ENCODE peak calls at places on chromosomes 3 and 15, in four cellular contexts. One of them, this sample, is unnamed. For H3K4me1, the result is how much of the 10 kb centered on the place peaks cover.

GRCh38 chr15:41530363-41530956 is 13.6 kb downstream of the RPAP1 start:
- DNase-seq in transverse colon: no peak
- DNase-seq in keratinocyte: no peak
- DNase-seq in tibial nerve: no peak
- DNase-seq in this sample: no peak

GRCh38 chr3:58416191-58416590 is 17.4 kb downstream of the PDHB start:
- DNase-seq in transverse colon: no peak
- DNase-seq in keratinocyte: no peak
- DNase-seq in tibial nerve: no peak
- DNase-seq in this sample: peak

GRCh38 chr3:106582151-106582550 is 713.3 kb upstream of the CBLB start:
- DNase-seq in transverse colon: no peak
- DNase-seq in tibial nerve: no peak
- DNase-seq in keratinocyte: no peak
- DNase-seq in this sample: no peak

GRCh38 chr3:120338517-120338916 is 10.6 kb downstream of the LRRC58 start:
- DNase-seq in keratinocyte: no peak
- DNase-seq in tibial nerve: no peak
- DNase-seq in transverse colon: no peak
- DNase-seq in this sample: no peak

GRCh38 chr3:135970500-135971116 is 5.1 kb downstream of the PPP2R3A start:
- DNase-seq in transverse colon: no peak
- DNase-seq in keratinocyte: peak
- DNase-seq in tibial nerve: no peak
- DNase-seq in this sample: no peak

GRCh38 chr15:66233487-66234415 is 19.8 kb downstream of the MEGF11 start:
- DNase-seq in tibial nerve: no peak
- DNase-seq in transverse colon: no peak
- DNase-seq in keratinocyte: no peak
- DNase-seq in this sample: peak

GRCh38 chr3:108006077-108006675 is 84.7 kb downstream of the CD47 start:
- DNase-seq in keratinocyte: no peak
- DNase-seq in transverse colon: peak
- DNase-seq in tibial nerve: no peak
- DNase-seq in this sample: no peak

GRCh38 chr15:35546581-35547381 is 816 bp upstream of the DPH6 start:
- DNase-seq in transverse colon: no peak
- DNase-seq in tibial nerve: no peak
- DNase-seq in keratinocyte: no peak
- DNase-seq in this sample: no peak

GRCh38 chr15:39404767-39405173 is 176.1 kb upstream of the THBS1 start:
- DNase-seq in keratinocyte: peak
- DNase-seq in tibial nerve: no peak
- DNase-seq in transverse colon: no peak
- DNase-seq in this sample: no peak

GRCh38 chr3:14216257-14217048 is 37.8 kb downstream of the LSM3 start:
- DNase-seq in tibial nerve: no peak
- DNase-seq in keratinocyte: no peak
- DNase-seq in transverse colon: no peak
- DNase-seq in this sample: peak

GRCh38 chr3:71684752-71685151 is 40.5 kb downstream of the EIF4E3 start:
- DNase-seq in tibial nerve: no peak
- DNase-seq in transverse colon: no peak
- DNase-seq in keratinocyte: no peak
- DNase-seq in this sample: no peak

GRCh38 chr3:51995346-51996156 is at the start of gene RPL29:
- DNase-seq in tibial nerve: peak
- DNase-seq in transverse colon: peak
- DNase-seq in keratinocyte: peak
- DNase-seq in this sample: peak

GRCh38 chr15:48177383-48177874 is 666 bp downstream of the MYEF2 start:
- DNase-seq in keratinocyte: no peak
- DNase-seq in tibial nerve: no peak
- DNase-seq in transverse colon: no peak
- DNase-seq in this sample: no peak

GRCh38 chr3:64002248-64002647 is 21.0 kb downstream of the PSMD6 start:
- DNase-seq in keratinocyte: no peak
- DNase-seq in transverse colon: no peak
- DNase-seq in tibial nerve: no peak
- DNase-seq in this sample: no peak

GRCh38 chr15:44029940-44030568 is 165.0 kb downstream of the FRMD5 start:
- DNase-seq in transverse colon: no peak
- DNase-seq in tibial nerve: no peak
- DNase-seq in keratinocyte: no peak
- DNase-seq in this sample: no peak

GRCh38 chr15:72339777-72340177 is 19.8 kb upstream of the CELF6 start:
- DNase-seq in keratinocyte: no peak
- DNase-seq in tibial nerve: no peak
- DNase-seq in transverse colon: no peak
- DNase-seq in this sample: no peak

GRCh38 chr3:67940200-67940952 is 286.0 kb upstream of the SUCLG2 start:
- DNase-seq in keratinocyte: no peak
- DNase-seq in tibial nerve: no peak
- DNase-seq in transverse colon: peak
- DNase-seq in this sample: no peak

GRCh38 chr15:100291106-100291505 is 50.7 kb downstream of the ADAMTS17 start:
- DNase-seq in transverse colon: no peak
- DNase-seq in tibial nerve: no peak
- DNase-seq in keratinocyte: peak
- DNase-seq in this sample: no peak

GRCh38 chr15:67097424-67097823 is 32.0 kb downstream of the SMAD3 start:
- DNase-seq in tibial nerve: no peak
- DNase-seq in transverse colon: no peak
- DNase-seq in keratinocyte: no peak
- DNase-seq in this sample: no peak

GRCh38 chr3:59733041-59733809 is 683.4 kb upstream of the CFAP20DC start:
- DNase-seq in tibial nerve: no peak
- DNase-seq in keratinocyte: no peak
- DNase-seq in transverse colon: no peak
- DNase-seq in this sample: no peak

GRCh38 chr3:101847328-101847727 is 2.0 kb upstream of the NFKBIZ start:
- DNase-seq in tibial nerve: no peak
- DNase-seq in transverse colon: no peak
- DNase-seq in keratinocyte: no peak
- DNase-seq in this sample: no peak

GRCh38 chr15:36430280-36430679 is 149.1 kb upstream of the CDIN1 start:
- DNase-seq in tibial nerve: no peak
- DNase-seq in keratinocyte: no peak
- DNase-seq in transverse colon: no peak
- DNase-seq in this sample: no peak

GRCh38 chr3:69764861-69765260 is 25.6 kb downstream of the MITF start:
- DNase-seq in tibial nerve: no peak
- DNase-seq in keratinocyte: no peak
- DNase-seq in transverse colon: no peak
- DNase-seq in this sample: no peak

GRCh38 chr3:69770219-69770618 is 31.0 kb downstream of the MITF start:
- DNase-seq in tibial nerve: no peak
- DNase-seq in keratinocyte: peak
- DNase-seq in transverse colon: no peak
- DNase-seq in this sample: no peak

GRCh38 chr3:69770976-69771634 is 31.8 kb downstream of the MITF start:
- DNase-seq in keratinocyte: no peak
- DNase-seq in tibial nerve: no peak
- DNase-seq in transverse colon: no peak
- DNase-seq in this sample: no peak

GRCh38 chr3:69767571-69767970 is 28.3 kb downstream of the MITF start:
- DNase-seq in keratinocyte: no peak
- DNase-seq in transverse colon: peak
- DNase-seq in tibial nerve: peak
- DNase-seq in this sample: no peak

GRCh38 chr3:69768436-69768835 is 29.2 kb downstream of the MITF start:
- DNase-seq in keratinocyte: no peak
- DNase-seq in transverse colon: no peak
- DNase-seq in tibial nerve: no peak
- DNase-seq in this sample: no peak
- H3K4me1 ChIP-seq in keratinocyte: under half
- H3K4me1 ChIP-seq in transverse colon: under half
- H3K4me1 ChIP-seq in tibial nerve: under half
- H3K4me1 ChIP-seq in this sample: under half

DNA sequence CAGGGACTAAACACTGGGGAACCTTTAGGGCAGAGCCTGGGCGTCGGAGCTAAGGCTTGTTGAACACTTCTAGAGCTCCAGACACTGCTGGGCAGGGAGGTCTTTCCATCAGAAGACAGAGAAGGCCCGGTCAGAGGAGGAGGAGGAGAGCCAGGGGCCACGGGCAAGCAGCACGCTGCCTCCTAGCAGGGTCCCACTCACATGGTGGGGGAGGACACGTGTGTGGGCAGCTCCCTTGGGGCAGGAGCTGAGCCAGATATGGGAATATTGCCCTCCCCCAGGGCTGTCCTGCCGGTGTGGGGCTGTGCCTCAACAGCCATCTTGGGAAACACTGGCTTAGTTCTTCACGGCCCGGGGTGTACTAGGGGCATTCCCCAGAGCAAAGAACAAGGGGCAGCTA is 89.6 kb upstream of the TLE3 start:
- DNase-seq in transverse colon: no peak
- DNase-seq in tibial nerve: no peak
- DNase-seq in keratinocyte: no peak
- DNase-seq in this sample: no peak
- H3K27ac ChIP-seq in transverse colon: no peak
- H3K27ac ChIP-seq in tibial nerve: no peak
- H3K27ac ChIP-seq in keratinocyte: no peak
- H3K27ac ChIP-seq in this sample: no peak

GRCh38 chr15:56837281-56837680 is 81.2 kb upstream of the TCF12 start:
- DNase-seq in keratinocyte: no peak
- DNase-seq in transverse colon: no peak
- DNase-seq in tibial nerve: no peak
- DNase-seq in this sample: no peak

GRCh38 chr15:56839641-56840040 is 78.8 kb upstream of the TCF12 start:
- DNase-seq in transverse colon: no peak
- DNase-seq in tibial nerve: no peak
- DNase-seq in keratinocyte: no peak
- DNase-seq in this sample: no peak

GRCh38 chr15:56839099-56839498 is 79.3 kb upstream of the TCF12 start:
- DNase-seq in keratinocyte: no peak
- DNase-seq in tibial nerve: no peak
- DNase-seq in transverse colon: no peak
- DNase-seq in this sample: no peak

GRCh38 chr15:56835598-56836275 is 82.7 kb upstream of the TCF12 start:
- DNase-seq in keratinocyte: no peak
- DNase-seq in transverse colon: no peak
- DNase-seq in tibial nerve: no peak
- DNase-seq in this sample: no peak

GRCh38 chr15:56838085-56838484 is 80.4 kb upstream of the TCF12 start:
- DNase-seq in transverse colon: no peak
- DNase-seq in keratinocyte: no peak
- DNase-seq in tibial nerve: no peak
- DNase-seq in this sample: no peak
- H3K4me1 ChIP-seq in transverse colon: under half
- H3K4me1 ChIP-seq in keratinocyte: under half
- H3K4me1 ChIP-seq in tibial nerve: under half
- H3K4me1 ChIP-seq in this sample: under half

DNA sequence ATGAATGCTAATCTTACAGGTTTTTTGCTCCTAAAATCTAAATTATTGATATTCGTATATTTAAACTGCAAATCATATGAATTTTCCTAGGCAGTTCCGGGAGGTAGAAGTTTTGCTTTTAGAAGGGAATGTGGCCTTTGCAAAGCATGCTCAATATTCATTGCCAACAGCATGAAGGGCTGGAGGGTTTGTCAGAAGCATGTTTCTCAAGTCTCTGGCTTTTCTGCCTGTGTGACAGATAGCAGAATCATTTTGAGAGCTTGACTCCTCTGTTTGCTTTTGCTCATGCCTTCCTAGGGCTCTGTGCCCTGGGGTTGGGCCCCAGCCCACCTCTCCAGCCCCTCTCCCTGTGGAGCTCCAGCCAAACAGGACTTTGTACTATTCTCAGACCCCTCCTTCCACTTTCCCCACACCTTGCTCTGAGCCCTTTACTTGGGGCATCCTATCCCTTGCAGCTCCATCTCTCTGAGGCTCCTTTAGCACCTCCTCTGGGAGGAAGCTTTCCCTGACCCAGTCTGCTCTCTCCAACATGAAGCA is 91.3 kb downstream of the ARNT2 start:
- DNase-seq in transverse colon: no peak
- DNase-seq in keratinocyte: no peak
- DNase-seq in tibial nerve: no peak
- DNase-seq in this sample: no peak
- H3K27ac ChIP-seq in transverse colon: no peak
- H3K27ac ChIP-seq in keratinocyte: no peak
- H3K27ac ChIP-seq in tibial nerve: no peak
- H3K27ac ChIP-seq in this sample: no peak

DNA sequence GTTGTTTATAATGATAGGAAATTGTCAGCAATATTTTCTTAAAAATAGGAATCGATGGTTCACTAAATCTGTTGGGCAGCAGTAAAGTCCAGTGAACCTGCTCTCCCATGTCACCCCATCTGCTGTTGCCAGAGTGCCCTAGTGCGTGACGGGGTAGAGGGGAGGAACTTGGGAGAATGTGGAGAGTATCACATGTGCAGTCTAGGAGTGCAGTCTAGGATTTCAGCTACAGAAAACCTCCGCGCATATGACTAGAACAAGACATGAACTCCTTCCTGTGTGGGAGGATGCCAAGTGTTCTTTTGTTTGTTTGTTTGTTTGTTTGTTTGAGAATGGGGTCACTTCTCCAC is 74.6 kb upstream of the ACAD9 start:
- DNase-seq in keratinocyte: no peak
- DNase-seq in tibial nerve: no peak
- DNase-seq in transverse colon: no peak
- DNase-seq in this sample: no peak
- H3K4me1 ChIP-seq in keratinocyte: under half
- H3K4me1 ChIP-seq in tibial nerve: half or more
- H3K4me1 ChIP-seq in transverse colon: half or more
- H3K4me1 ChIP-seq in this sample: under half

GRCh38 chr15:31342781-31343626 is 16.4 kb downstream of the KLF13 start:
- DNase-seq in keratinocyte: no peak
- DNase-seq in transverse colon: no peak
- DNase-seq in tibial nerve: no peak
- DNase-seq in this sample: peak

GRCh38 chr15:31344824-31345605 is 18.4 kb downstream of the KLF13 start:
- DNase-seq in tibial nerve: no peak
- DNase-seq in keratinocyte: no peak
- DNase-seq in transverse colon: peak
- DNase-seq in this sample: no peak

GRCh38 chr15:31344266-31344665 is 17.6 kb downstream of the KLF13 start:
- DNase-seq in keratinocyte: no peak
- DNase-seq in tibial nerve: no peak
- DNase-seq in transverse colon: no peak
- DNase-seq in this sample: no peak

GRCh38 chr15:31342381-31342780 is 15.7 kb downstream of the KLF13 start:
- DNase-seq in transverse colon: no peak
- DNase-seq in keratinocyte: no peak
- DNase-seq in tibial nerve: no peak
- DNase-seq in this sample: no peak

GRCh38 chr15:31343831-31344230 is 17.2 kb downstream of the KLF13 start:
- DNase-seq in keratinocyte: no peak
- DNase-seq in tibial nerve: no peak
- DNase-seq in transverse colon: peak
- DNase-seq in this sample: no peak
- H3K27ac ChIP-seq in keratinocyte: no peak
- H3K27ac ChIP-seq in tibial nerve: peak
- H3K27ac ChIP-seq in transverse colon: peak
- H3K27ac ChIP-seq in this sample: no peak

This sample was measured in endodermal cell.